ENCODE peak calls at places on chromosomes 4 and X, in seven cellular contexts. D is activated B cell treated with CpG ODN at 0.5 μM for 24 hours, B is PC-3, H is MCF 10A, I is Calu3, O is lower leg skin, S is AG09319. E is an unnamed sample.

GRCh38 chr4:1043162-1043561 is 31.7 kb downstream of the FGFRL1 start:
- DNase-seq in B (no peak), H (no peak), I (no peak), O (no peak), S (no peak), D (no peak), E (no peak)

GRCh38 chrX:13120017-13120416 is 75.6 kb upstream of the FAM9C start:
- DNase-seq in H (no peak), D (no peak), O (no peak), B (peak; percentile 19), I (peak; percentile 17), S (no peak), E (peak; percentile 39)

GRCh38 chr4:42416017-42416416 is 18.7 kb downstream of the SHISA3 start:
- DNase-seq in O (no peak), H (no peak), I (no peak), D (no peak), B (no peak), S (no peak), E (no peak)

GRCh38 chrX:103356023-103356798 is at the start of gene TCEAL9:
- DNase-seq in B (peak; percentile 48), I (peak; percentile 30), O (peak; percentile 34), S (peak; percentile 50), D (no peak), H (peak; percentile 55), E (no peak)

GRCh38 chr4:126701756-126702155 is 931.0 kb upstream of the INTU start:
- DNase-seq in H (peak; percentile 59), O (no peak), D (no peak), S (no peak), I (no peak), B (no peak), E (no peak)

GRCh38 chr4:118927976-118928375 is 39.3 kb downstream of the SYNPO2 start:
- DNase-seq in H (no peak), O (no peak), D (no peak), S (no peak), I (no peak), B (no peak), E (no peak)

GRCh38 chrX:129783176-129783776 is 3.5 kb downstream of the SASH3 start:
- DNase-seq in I (no peak), B (no peak), O (no peak), H (no peak), S (no peak), D (no peak), E (no peak)

GRCh38 chr4:166386491-166387367 is 513.7 kb downstream of the TLL1 start:
- DNase-seq in D (no peak), O (no peak), I (no peak), S (no peak), H (peak; percentile 6), B (peak; percentile 4), E (no peak)

GRCh38 chr4:10569491-10569890 is 112.3 kb upstream of the ZNF518B start:
- DNase-seq in S (no peak), B (no peak), O (no peak), H (no peak), D (no peak), I (no peak), E (no peak)

GRCh38 chrX:56232221-56233082 is at the start of gene KLF8:
- DNase-seq in O (peak; percentile 53), I (peak; percentile 21), D (peak; percentile 25), H (peak; percentile 83), B (no peak), S (no peak), E (no peak)

GRCh38 chrX:85851418-85851817 is 195.9 kb downstream of the CHM start:
- DNase-seq in H (no peak), I (peak; percentile 52), O (no peak), B (peak; percentile 57), D (no peak), S (no peak), E (no peak)
- TF ChIP-seq CTCF in H (no peak), I (peak; percentile 31), O (no peak), B (peak; percentile 72), D (no peak), S (peak; percentile 26), E (peak; percentile 22)

DNA sequence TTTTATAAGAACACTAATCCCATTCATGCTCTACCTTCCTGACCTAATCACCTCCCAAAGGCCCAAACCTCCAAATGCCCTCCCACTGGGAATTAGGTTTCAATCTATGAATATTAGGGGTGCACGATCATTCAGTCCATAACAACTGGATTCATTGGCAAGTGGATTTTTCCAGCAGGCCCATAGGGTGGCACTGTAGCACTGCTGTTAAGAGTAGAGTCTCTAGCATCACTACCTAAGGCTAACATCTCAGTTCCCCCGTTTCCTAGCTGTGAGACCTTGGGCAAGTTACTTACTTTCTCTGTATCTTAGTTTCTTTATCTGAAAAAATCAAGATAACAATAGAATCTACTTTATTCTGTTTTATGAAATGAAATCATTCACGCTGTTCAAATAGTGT is 315.8 kb downstream of the STIM2 start:
- DNase-seq in O (no peak), S (peak; percentile 28), D (no peak), B (peak; percentile 59), I (peak; percentile 53), H (peak; percentile 60), E (no peak)
- TF ChIP-seq CTCF in O (no peak), S (peak; percentile 69), D (no peak), B (peak; percentile 77), I (no peak), H (peak; percentile 69), E (no peak)

GRCh38 chr4:154416183-154416543 is 75.4 kb downstream of the DCHS2 start:
- DNase-seq in S (no peak), H (peak; percentile 36), I (peak; percentile 3), O (no peak), D (peak; percentile 17), B (no peak), E (peak; percentile 23)
- TF ChIP-seq CTCF in S (no peak), H (no peak), I (no peak), O (no peak), D (no peak), B (peak; percentile 34), E (no peak)

DNA sequence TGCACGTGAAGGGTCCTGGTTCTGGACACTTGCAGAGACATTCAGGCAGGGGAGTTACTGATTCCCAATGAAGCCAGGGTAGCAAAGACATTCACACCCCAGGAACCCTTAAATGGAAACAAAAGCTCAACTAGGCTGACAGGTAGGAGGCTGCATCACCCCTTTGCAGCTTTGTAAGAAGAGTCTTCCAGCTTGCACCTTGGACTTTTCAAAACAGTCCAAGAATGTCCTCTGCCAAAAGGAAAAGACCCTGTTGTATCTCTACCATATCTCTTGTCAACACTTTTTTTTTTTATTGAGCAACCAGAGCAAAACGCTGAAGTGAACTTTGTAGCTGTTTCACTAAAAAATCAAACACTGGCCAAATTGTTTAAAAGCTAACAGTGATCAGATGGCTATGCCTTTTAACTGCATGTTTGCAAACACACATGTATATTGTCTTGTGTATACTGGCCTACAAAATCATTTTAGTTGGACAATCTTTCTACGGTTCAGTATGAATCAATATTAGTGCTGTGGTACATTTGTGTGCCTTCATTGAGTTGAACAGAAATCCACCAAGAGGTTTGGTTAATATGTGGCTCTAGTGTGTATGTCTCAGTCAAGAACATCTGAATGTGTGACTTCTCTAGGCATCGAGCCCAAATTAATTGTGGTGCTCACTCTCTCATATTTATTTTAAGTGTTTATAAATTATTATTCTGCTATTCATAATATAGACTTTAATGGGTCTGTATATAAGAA is 18.5 kb upstream of the WWC2 start:
- DNase-seq in O (no peak), I (no peak), D (no peak), S (no peak), H (no peak), B (no peak), E (no peak)
- TF ChIP-seq CTCF in O (no peak), I (no peak), D (no peak), S (no peak), H (no peak), B (no peak), E (no peak)

DNA sequence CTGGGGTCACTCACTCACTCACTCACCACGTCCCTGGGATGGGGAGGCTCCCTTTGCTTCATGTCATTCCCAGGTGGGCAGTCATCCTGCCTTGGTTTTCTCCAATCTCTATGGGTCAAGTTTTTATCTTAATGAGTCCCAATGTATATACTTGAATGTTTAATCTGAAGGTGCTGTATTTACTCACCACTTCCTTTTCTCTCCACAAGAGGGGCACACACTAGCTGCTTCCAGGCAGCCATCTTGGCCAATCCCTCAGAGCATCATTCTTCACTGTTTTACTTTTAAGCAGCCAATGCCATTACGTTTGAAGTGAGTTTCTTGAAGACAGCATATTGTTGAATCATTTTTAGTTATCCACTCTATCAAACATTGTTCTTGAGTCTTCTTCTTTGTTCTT is 153.4 kb upstream of the ARSJ start:
- DNase-seq in D (no peak), O (no peak), B (peak; percentile 20), I (no peak), S (no peak), H (no peak), E (no peak)
- TF ChIP-seq CTCF in D (no peak), O (no peak), B (peak; percentile 50), I (no peak), S (peak; percentile 11), H (no peak), E (peak; percentile 18)

GRCh38 chr4:153764611-153765368 is 5.0 kb upstream of the RNF175 start:
- DNase-seq in O (no peak), D (no peak), S (no peak), I (no peak), B (no peak), H (no peak), E (no peak)

GRCh38 chr4:153766758-153767157 is 6.9 kb upstream of the RNF175 start:
- DNase-seq in S (no peak), I (no peak), O (no peak), D (no peak), H (no peak), B (no peak), E (no peak)

GRCh38 chr4:153765836-153766235 is 6.0 kb upstream of the RNF175 start:
- DNase-seq in S (no peak), H (no peak), I (no peak), O (no peak), D (no peak), B (no peak), E (no peak)

GRCh38 chr4:153759407-153760226 is at the start of gene RNF175:
- DNase-seq in I (peak; percentile 30), O (no peak), S (no peak), B (no peak), D (no peak), H (no peak), E (peak; percentile 55)

DNA sequence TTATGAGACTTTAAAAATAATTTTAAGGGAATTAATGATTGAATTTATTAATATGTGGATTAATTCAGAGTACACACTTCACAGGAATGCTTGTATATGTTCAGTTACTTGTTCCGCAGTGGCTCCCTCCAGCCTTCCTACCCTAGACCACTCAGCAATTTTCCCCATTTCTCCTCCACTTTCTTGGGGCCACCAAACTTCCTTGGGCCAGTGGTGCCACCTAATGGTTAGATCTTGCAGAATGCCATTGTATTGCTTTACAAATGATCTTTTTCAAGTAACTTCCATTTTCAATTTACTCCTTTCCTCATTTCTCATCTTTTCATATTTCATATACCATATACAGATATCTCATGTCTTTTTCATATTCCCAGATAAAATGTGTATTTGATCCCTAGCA is 3.6 kb upstream of the RNF175 start:
- DNase-seq in B (peak; percentile 32), I (peak; percentile 17), D (no peak), S (no peak), H (peak; percentile 54), O (no peak), E (no peak)
- TF ChIP-seq CTCF in B (peak; percentile 56), I (no peak), D (no peak), S (no peak), H (peak; percentile 22), O (no peak), E (no peak)

DNA sequence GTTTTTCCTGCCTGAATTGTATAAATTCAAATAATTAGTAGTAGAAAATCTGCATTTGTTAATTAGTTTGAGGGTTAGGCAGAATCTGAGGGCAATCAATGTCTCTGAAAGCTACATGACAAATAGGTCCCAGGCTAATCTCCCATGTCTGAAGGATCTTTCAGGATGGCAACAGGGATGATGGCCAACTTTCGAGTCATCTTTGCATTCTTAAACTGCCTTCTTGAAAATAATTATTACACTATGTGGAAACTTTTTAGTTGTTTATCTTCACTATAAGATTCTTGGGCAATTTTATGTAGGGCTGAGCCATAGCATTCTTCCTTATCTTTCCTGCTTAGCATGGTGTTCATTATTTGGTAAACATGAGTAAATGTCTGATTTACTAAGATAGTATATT is 490.3 kb upstream of the EPHA5 start:
- DNase-seq in H (peak; percentile 6), I (no peak), D (no peak), B (peak; percentile 26), S (no peak), O (no peak), E (no peak)
- TF ChIP-seq CTCF in H (no peak), I (no peak), D (no peak), B (no peak), S (no peak), O (no peak), E (no peak)